ENCODE peak calls at places on chromosome 10, in five cellular contexts. V, G, K, B and O are unnamed samples. For H3K4me1 and H3K27me3, the result is how much of the 10 kb centered on the place peaks cover.

GRCh38 chr10:116667484-116667883 is 46.7 kb downstream of the PNLIPRP2 start:
- DNase-seq in K (no peak), V (no peak), B (no peak), G (no peak), O (no peak)

GRCh38 chr10:113895018-113895417 is 40.6 kb downstream of the NHLRC2 start:
- DNase-seq in K (no peak), G (no peak), V (peak), B (no peak), O (no peak)

GRCh38 chr10:5458949-5459747 is 40.2 kb downstream of the CALML5 start:
- DNase-seq in V (no peak), K (no peak), B (no peak), G (no peak), O (no peak)

GRCh38 chr10:22625511-22626288 is 88.7 kb downstream of the PIP4K2A start:
- DNase-seq in V (no peak), K (no peak), B (no peak), G (no peak), O (no peak)

GRCh38 chr10:86331861-86332260 is 34.7 kb downstream of the GRID1 start:
- DNase-seq in G (no peak), K (peak), V (no peak), B (no peak), O (no peak)

GRCh38 chr10:29773675-29774091 is 138.9 kb upstream of the SVIL start:
- DNase-seq in K (no peak), G (no peak), V (no peak), B (no peak), O (no peak)

GRCh38 chr10:47440207-47440606 is 43.7 kb downstream of the ANXA8 start:
- DNase-seq in V (no peak), G (no peak), B (no peak), K (no peak), O (no peak)

GRCh38 chr10:119337796-119338432 is 130.5 kb downstream of the GRK5 start:
- DNase-seq in G (no peak), V (peak), K (no peak), B (no peak), O (no peak)

GRCh38 chr10:86400705-86401587 is 34.4 kb upstream of the GRID1 start:
- DNase-seq in B (no peak), G (no peak), V (peak), K (peak), O (no peak)

GRCh38 chr10:100485336-100485735 is 22.5 kb downstream of the WNT8B start:
- DNase-seq in K (no peak), B (no peak), V (no peak), G (no peak), O (no peak)

GRCh38 chr10:52533986-52534385 is 219.9 kb downstream of the DKK1 start:
- DNase-seq in G (no peak), K (no peak), B (no peak), V (no peak), O (no peak)

GRCh38 chr10:69248117-69248730 is 28.1 kb downstream of the HKDC1 start:
- DNase-seq in B (no peak), G (no peak), V (no peak), K (no peak), O (no peak)

GRCh38 chr10:25339966-25340365 is 165.2 kb downstream of the GPR158 start:
- DNase-seq in B (no peak), G (no peak), V (no peak), K (no peak), O (no peak)

GRCh38 chr10:124651402-124651887 is 92.7 kb downstream of the FAM53B start:
- DNase-seq in G (no peak), B (no peak), V (no peak), K (no peak), O (no peak)

GRCh38 chr10:96587255-96588059 is 645 bp upstream of the TM9SF3 start:
- DNase-seq in V (peak), K (peak), B (peak), G (peak), O (no peak)

GRCh38 chr10:79260803-79261740 is 86.2 kb upstream of the PPIF start:
- DNase-seq in K (peak), V (no peak), B (no peak), G (no peak), O (no peak)

GRCh38 chr10:33215635-33216034 is 118.8 kb downstream of the NRP1 start:
- DNase-seq in B (no peak), G (no peak), V (peak), K (no peak), O (no peak)

GRCh38 chr10:13960603-13961002 is 370.1 kb downstream of the FRMD4A start:
- DNase-seq in B (no peak), V (peak), G (no peak), K (no peak), O (no peak)

GRCh38 chr10:92880233-92880861 is 32.0 kb downstream of the EXOC6 start:
- DNase-seq in B (no peak), K (no peak), V (peak), G (peak), O (no peak)

GRCh38 chr10:60480865-60481563 is 91.3 kb upstream of the ANK3 start:
- DNase-seq in G (peak), K (no peak), B (peak), V (peak), O (no peak)

GRCh38 chr10:125472037-125472607 is 210.8 kb downstream of the TEX36 start:
- DNase-seq in K (no peak), V (no peak), G (no peak), B (no peak), O (no peak)

GRCh38 chr10:106942035-106942662 is 222.4 kb downstream of the SORCS1 start:
- DNase-seq in G (peak), V (no peak), K (peak), B (no peak), O (no peak)

GRCh38 chr10:24901686-24902399 is 50.6 kb downstream of the PRTFDC1 start:
- DNase-seq in G (no peak), B (peak), V (peak), K (no peak), O (no peak)

GRCh38 chr10:116720241-116721047 is 21.9 kb downstream of the HSPA12A start:
- DNase-seq in V (peak), G (no peak), K (peak), B (no peak), O (no peak)

GRCh38 chr10:43453266-43453831 is 16.4 kb downstream of the ZNF487 start:
- DNase-seq in G (no peak), K (no peak), V (peak), B (no peak), O (no peak)

GRCh38 chr10:78301891-78302738 is 268.5 kb downstream of the RPS24 start:
- DNase-seq in K (peak), V (peak), B (no peak), G (no peak), O (no peak)

GRCh38 chr10:79241990-79242619 is 105.2 kb upstream of the PPIF start:
- DNase-seq in K (peak), G (no peak), B (no peak), V (peak), O (no peak)

GRCh38 chr10:19815478-19816419 is 483 bp upstream of the PLXDC2 start:
- DNase-seq in K (peak), G (peak), B (no peak), V (peak), O (no peak)

GRCh38 chr10:95440756-95441546 is 120.2 kb downstream of the SORBS1 start:
- DNase-seq in G (no peak), V (no peak), B (no peak), K (no peak), O (no peak)

GRCh38 chr10:69880301-69881081 is 78.8 kb downstream of the COL13A1 start:
- DNase-seq in G (no peak), V (no peak), B (no peak), K (no peak), O (no peak)

GRCh38 chr10:85067955-85068354 is 739.6 kb downstream of the CCSER2 start:
- DNase-seq in V (no peak), G (no peak), B (no peak), K (no peak), O (no peak)

GRCh38 chr10:131949041-131949862 is 32.5 kb downstream of the BNIP3 start:
- DNase-seq in V (no peak), B (no peak), G (no peak), K (peak), O (no peak)

GRCh38 chr10:74598891-74599566 is 227.4 kb upstream of the KAT6B start:
- DNase-seq in B (no peak), G (no peak), V (peak), K (no peak), O (no peak)

GRCh38 chr10:112949875-112950507 is at the start of gene TCF7L2:
- DNase-seq in V (peak), G (peak), K (peak), B (peak), O (peak)

GRCh38 chr10:125123363-125124113 is 36.8 kb downstream of the CTBP2 start:
- DNase-seq in G (peak), B (peak), V (peak), K (peak), O (no peak)

GRCh38 chr10:8058274-8059111 is 4.0 kb downstream of the GATA3 start:
- DNase-seq in V (no peak), B (no peak), K (no peak), G (no peak), O (no peak)

GRCh38 chr10:8060704-8061121 is 6.2 kb downstream of the GATA3 start:
- DNase-seq in V (no peak), K (no peak), G (no peak), B (no peak), O (no peak)

GRCh38 chr10:8059191-8059936 is 4.9 kb downstream of the GATA3 start:
- DNase-seq in V (no peak), B (no peak), G (no peak), K (no peak), O (no peak)

GRCh38 chr10:8061274-8062211 is 7.1 kb downstream of the GATA3 start:
- DNase-seq in B (no peak), K (no peak), V (no peak), G (no peak), O (no peak)

GRCh38 chr10:8060010-8060703 is 5.7 kb downstream of the GATA3 start:
- DNase-seq in K (no peak), G (no peak), B (no peak), V (peak), O (no peak)
- H3K4me1 ChIP-seq in K (under half), G (under half), B (under half), V (under half), O (under half)

DNA sequence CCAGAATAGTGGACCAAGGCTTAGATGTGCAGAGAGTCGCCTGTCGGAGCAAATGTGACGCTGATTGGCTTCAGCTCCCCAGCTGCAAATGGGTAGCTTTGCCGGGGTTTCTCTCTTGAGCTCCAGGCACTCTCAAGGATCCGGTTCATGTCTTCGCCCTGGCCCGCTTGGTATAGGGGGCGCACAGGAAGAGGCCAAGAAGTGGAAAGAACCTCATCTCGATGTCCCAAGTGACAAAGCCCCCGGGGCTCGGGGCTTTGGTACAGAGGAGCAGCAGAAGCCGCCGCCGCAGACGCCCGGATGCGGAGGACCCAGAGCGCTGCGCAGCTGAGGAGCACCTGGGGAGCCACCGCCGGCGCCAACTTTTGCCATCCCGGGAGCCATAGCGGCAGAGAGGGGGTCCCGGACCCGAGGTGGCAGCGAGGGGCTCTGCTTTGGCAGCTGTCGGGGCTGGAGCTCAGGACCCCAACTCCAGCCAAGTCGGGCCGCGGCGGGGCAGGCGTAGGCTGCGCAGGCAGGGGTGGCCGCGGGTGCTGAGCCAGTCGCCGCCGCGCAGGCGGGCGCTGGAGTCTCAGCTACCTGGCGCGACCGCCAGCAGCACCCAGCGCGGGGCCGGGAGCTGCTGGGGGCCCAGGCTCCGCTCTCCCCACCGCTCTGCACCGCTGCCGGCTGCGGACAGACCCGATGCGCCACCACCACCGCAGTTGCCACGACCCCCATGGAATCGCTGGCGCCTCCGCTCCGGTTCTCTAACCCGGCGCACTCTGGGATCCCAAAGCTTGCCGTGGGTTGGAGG is 466.5 kb downstream of the XPNPEP1 start:
- DNase-seq in V (peak), B (no peak), K (no peak), G (no peak), O (no peak)
- H3K27me3 ChIP-seq in V (under half), B (under half), K (under half), G (under half), O (under half)

DNA sequence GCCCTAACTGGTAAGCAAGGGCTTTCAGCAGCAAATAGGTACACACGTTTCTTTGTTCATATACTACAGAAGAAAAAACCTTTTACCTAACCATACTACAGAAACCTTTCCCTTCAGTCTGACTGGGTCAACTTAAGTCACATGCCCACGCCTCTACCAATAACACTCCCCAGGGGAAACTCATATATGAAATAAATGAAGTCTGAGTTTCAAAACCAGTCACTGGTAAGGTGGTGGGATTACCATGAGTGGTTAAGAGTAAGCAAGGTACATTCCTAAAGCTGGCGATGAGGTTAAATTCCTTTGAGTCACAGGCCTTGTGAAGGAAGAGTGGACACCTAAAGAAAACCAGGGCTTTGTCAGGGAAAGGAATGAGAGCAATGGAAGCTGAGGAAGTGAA is 21.4 kb upstream of the KIF20B start:
- DNase-seq in V (no peak), B (no peak), K (no peak), G (no peak), O (no peak)
- H3K4me1 ChIP-seq in V (under half), B (under half), K (under half), G (under half), O (under half)

GRCh38 chr10:101763141-101763540 is 12.8 kb downstream of the FGF8 start:
- DNase-seq in B (no peak), V (no peak), K (peak), G (no peak), O (no peak)

GRCh38 chr10:101760510-101760909 is 15.4 kb downstream of the FGF8 start:
- DNase-seq in V (no peak), B (no peak), G (no peak), K (peak), O (no peak)

GRCh38 chr10:101759354-101760247 is 16.3 kb downstream of the FGF8 start:
- DNase-seq in G (no peak), B (no peak), K (peak), V (no peak), O (no peak)

GRCh38 chr10:101761226-101761625 is 14.7 kb downstream of the FGF8 start:
- DNase-seq in V (no peak), G (no peak), B (no peak), K (no peak), O (no peak)

DNA sequence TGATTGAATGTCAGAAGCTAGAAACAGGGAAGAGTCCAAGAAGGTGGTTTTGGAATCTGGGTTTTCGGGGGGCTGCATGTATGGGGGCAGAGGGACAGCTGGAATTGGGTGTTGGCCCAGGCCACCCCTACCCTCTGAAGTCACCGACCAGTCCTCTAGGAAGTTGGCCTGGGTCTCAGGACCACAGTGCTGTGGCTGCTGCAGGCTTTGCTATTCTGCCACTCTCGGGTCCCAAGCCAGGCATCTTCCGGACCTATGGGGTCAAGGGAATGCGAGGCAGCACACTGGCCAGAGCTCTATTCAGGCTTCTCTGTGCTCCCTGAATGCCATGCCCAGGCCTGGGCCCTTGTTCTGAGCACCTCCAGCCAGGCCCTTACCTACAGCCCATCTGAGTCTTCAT is 13.2 kb downstream of the FGF8 start:
- DNase-seq in G (no peak), V (no peak), K (no peak), B (no peak), O (no peak)
- H3K27me3 ChIP-seq in G (under half), V (under half), K (under half), B (under half), O (under half)

GRCh38 chr10:2981361-2981801 is 86.0 kb upstream of the PFKP start:
- DNase-seq in B (no peak), V (no peak), K (no peak), G (no peak), O (no peak)
- H3K4me1 ChIP-seq in B (under half), V (under half), K (under half), G (under half), O (under half)

GRCh38 chr10:71397340-71398212 is 856 bp downstream of the CDH23 start:
- DNase-seq in G (no peak), K (no peak), V (no peak), B (no peak), O (no peak)

GRCh38 chr10:71395621-71396020 is 1.1 kb upstream of the CDH23 start:
- DNase-seq in K (no peak), G (no peak), B (no peak), V (no peak), O (no peak)

GRCh38 chr10:71394926-71395562 is 1.7 kb upstream of the CDH23 start:
- DNase-seq in K (no peak), V (no peak), B (no peak), G (no peak), O (no peak)

GRCh38 chr10:71396714-71397339 is at the start of gene CDH23:
- DNase-seq in K (peak), B (no peak), G (no peak), V (peak), O (no peak)

DNA sequence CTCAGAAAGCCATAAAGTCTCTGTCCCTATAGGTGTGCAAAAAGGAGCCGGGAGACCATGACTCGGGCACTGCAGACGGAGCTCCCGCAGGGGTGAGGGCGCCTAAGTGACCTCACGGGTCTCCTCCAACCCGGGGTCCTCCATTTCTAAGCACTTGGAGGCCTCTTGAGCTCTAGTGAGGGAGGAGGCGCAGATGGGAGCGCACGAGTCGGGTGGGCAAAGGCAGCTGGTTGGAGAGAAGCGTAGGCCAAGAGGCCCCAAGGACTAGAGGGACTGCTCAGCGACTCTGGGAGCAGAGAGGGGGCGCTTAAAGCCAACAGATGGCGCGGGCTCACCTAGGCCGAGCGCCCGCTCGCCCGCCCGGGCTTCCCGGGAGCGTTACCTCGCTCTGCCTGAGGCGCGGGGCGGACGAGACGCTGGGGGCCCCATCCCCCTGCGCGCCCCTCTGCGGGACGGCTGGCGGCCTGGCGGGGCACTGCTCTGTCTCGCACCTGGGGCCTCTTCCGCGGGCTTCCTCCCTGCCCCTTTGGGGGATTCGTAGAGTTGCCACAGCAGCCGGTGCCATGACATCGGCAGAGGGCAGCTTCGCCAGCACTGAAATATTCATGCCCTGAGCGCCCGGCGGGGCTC is 521 bp upstream of the CDH23 start:
- DNase-seq in V (peak), G (peak), K (peak), B (no peak), O (no peak)
- H3K27me3 ChIP-seq in V (half or more), G (under half), K (under half), B (under half), O (under half)

DNA sequence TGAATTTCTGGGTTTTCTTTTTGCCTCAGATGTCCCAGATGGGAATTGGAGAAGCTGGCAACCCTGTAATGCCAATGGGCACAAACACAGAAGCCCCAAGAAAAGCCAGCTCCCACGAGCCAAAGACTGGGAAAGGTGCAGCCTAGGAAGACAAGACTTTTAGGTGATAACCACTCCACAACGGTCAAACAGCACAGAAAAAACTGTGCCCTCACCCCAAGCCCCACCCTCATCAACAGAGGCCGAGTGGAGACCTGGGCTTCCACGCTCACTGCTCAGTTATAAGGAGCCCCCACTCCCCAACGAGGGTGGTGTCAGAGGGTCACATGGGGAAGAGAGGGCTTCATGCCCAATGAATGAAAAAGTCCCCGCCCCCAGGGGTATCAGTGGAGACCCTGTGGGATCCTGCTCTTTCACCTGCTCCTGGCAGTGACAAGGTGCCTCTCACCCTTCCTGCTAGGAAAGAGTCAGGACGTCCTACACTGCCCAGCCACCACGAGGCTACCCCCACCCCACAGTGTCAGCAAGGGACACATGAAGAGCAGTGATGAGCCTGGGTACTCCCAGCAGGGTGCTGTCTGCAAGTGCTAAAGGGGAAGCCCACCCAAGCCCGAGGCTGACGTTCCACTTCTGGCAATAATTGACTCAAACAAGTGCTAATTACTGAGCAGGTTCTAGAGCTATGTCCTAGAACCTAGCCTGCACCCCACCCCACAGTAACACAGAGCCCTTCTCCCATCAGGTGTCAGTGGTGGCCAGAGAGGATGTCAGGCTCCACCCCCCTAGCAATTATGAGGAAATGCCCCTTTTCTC is 8.3 kb downstream of the TMEM273 start:
- DNase-seq in K (no peak), B (no peak), V (no peak), G (no peak), O (no peak)
- H3K4me1 ChIP-seq in K (under half), B (under half), V (under half), G (under half), O (under half)

GRCh38 chr10:62373639-62373994 is 552 bp upstream of the ZNF365 start:
- DNase-seq in B (no peak), G (no peak), V (no peak), K (no peak), O (no peak)
- H3K27me3 ChIP-seq in B (under half), G (under half), V (under half), K (under half), O (under half)

GRCh38 chr10:35412900-35413491 is 76.7 kb downstream of the CCNY start:
- DNase-seq in B (no peak), G (no peak), K (peak), V (peak), O (no peak)
- H3K4me1 ChIP-seq in B (under half), G (under half), K (half or more), V (under half), O (under half)